ENCODE peak calls at places on chromosomes 16 and 17, in ten cellular contexts. U is epithelial cell of prostate, B is ACHN, Z is left ventricle myocardium inferior, N is HTR-8/SVneo, A is NCI-H2081, P is left kidney, T is stomach, K is heart left ventricle, R is thoracic aorta. C is an unnamed sample.

GRCh38 chr16:3999479-3999868 is 116.8 kb downstream of the ADCY9 start:
- DNase-seq in U (no peak), B (no peak), Z (peak), N (no peak), A (no peak), P (peak), T (no peak), K (peak), R (no peak), C (no peak)

GRCh38 chr16:68072038-68072695 is 13.0 kb upstream of the NFATC3 start:
- DNase-seq in U (peak), B (no peak), Z (no peak), N (peak), A (no peak), P (peak), T (no peak), K (no peak), R (no peak), C (peak)

GRCh38 chr16:85417156-85417860 is 195.8 kb upstream of the GSE1 start:
- DNase-seq in U (no peak), B (no peak), Z (peak), N (no peak), A (no peak), P (no peak), T (no peak), K (no peak), R (no peak), C (no peak)

GRCh38 chr16:3183445-3184139 is 4.4 kb upstream of the OR1F1 start:
- DNase-seq in U (no peak), B (no peak), Z (no peak), N (no peak), A (no peak), P (peak), T (no peak), K (no peak), R (no peak), C (no peak)

GRCh38 chr16:86521236-86522197 is 11.2 kb downstream of the FOXF1 start:
- DNase-seq in U (no peak), B (no peak), Z (peak), N (no peak), A (no peak), P (no peak), T (no peak), K (no peak), R (no peak), C (no peak)

GRCh38 chr17:80110927-80111701 is 9.7 kb downstream of the GAA start:
- DNase-seq in U (no peak), B (no peak), Z (no peak), N (no peak), A (no peak), P (no peak), T (peak), K (no peak), R (no peak), C (peak)

GRCh38 chr17:79646721-79647455 is 36.0 kb upstream of the RBFOX3 start:
- DNase-seq in U (no peak), B (no peak), Z (no peak), N (no peak), A (no peak), P (no peak), T (peak), K (no peak), R (no peak), C (no peak)

GRCh38 chr16:48123104-48123788 is 32.5 kb downstream of the ABCC12 start:
- DNase-seq in U (peak), B (peak), Z (no peak), N (peak), A (no peak), P (no peak), T (no peak), K (no peak), R (no peak), C (no peak)

GRCh38 chr16:89395150-89396142 is 94.9 kb downstream of the ANKRD11 start:
- DNase-seq in U (peak), B (peak), Z (peak), N (peak), A (peak), P (peak), T (peak), K (peak), R (peak), C (peak)

GRCh38 chr17:73797594-73798110 is 153.4 kb upstream of the SDK2 start:
- DNase-seq in U (no peak), B (no peak), Z (no peak), N (no peak), A (no peak), P (no peak), T (no peak), K (no peak), R (no peak), C (no peak)

GRCh38 chr16:8631818-8632217 is 10.3 kb downstream of the METTL22 start:
- DNase-seq in U (no peak), B (no peak), Z (no peak), N (no peak), A (no peak), P (no peak), T (no peak), K (no peak), R (no peak), C (no peak)

GRCh38 chr16:22847100-22847499 is 33.1 kb downstream of the HS3ST2 start:
- DNase-seq in U (no peak), B (no peak), Z (no peak), N (no peak), A (no peak), P (no peak), T (no peak), K (no peak), R (no peak), C (no peak)

GRCh38 chr16:85284138-85284897 is 172.0 kb upstream of the CIBAR2 start:
- DNase-seq in U (no peak), B (no peak), Z (no peak), N (no peak), A (peak), P (peak), T (no peak), K (no peak), R (no peak), C (no peak)

GRCh38 chr17:81291662-81292061 is 3.4 kb downstream of the SLC38A10 start:
- DNase-seq in U (no peak), B (peak), Z (peak), N (peak), A (peak), P (peak), T (peak), K (peak), R (no peak), C (peak)

GRCh38 chr17:58318627-58319180 is 9.9 kb downstream of the TSPOAP1 start:
- DNase-seq in U (no peak), B (no peak), Z (no peak), N (no peak), A (no peak), P (no peak), T (no peak), K (no peak), R (no peak), C (no peak)

GRCh38 chr16:11585460-11586374 is 1.0 kb downstream of the LITAF start:
- DNase-seq in U (no peak), B (no peak), Z (peak), N (no peak), A (no peak), P (peak), T (peak), K (no peak), R (no peak), C (peak)

GRCh38 chr17:36627101-36627500 is 25.7 kb downstream of the MRM1 start:
- DNase-seq in U (no peak), B (no peak), Z (no peak), N (no peak), A (peak), P (peak), T (no peak), K (no peak), R (no peak), C (no peak)

GRCh38 chr16:89045881-89046280 is 47.8 kb upstream of the ACSF3 start:
- DNase-seq in U (no peak), B (no peak), Z (no peak), N (no peak), A (no peak), P (no peak), T (no peak), K (no peak), R (no peak), C (no peak)

C was measured in Peyer's patch.